ENCODE peak calls at places on chromosomes 1 and 21, in four cellular contexts. One of them, this sample, is unnamed.

GRCh38 chr1:175536369-175536768 is 207.0 kb downstream of the TNR start:
- DNase-seq in NCI-H345: no peak
- DNase-seq in T-helper 2 cell treated with Interferon-gamma antibody and Interleukin-4, amounts not matched to agents 5 μg/mL and 100 μg/mL, for 36 hours: no peak
- DNase-seq in head of caudate nucleus: no peak
- DNase-seq in this sample: no peak

GRCh38 chr1:11053758-11054137 is 6.1 kb downstream of the SRM start:
- DNase-seq in NCI-H345: no peak
- DNase-seq in head of caudate nucleus: no peak
- DNase-seq in T-helper 2 cell treated with Interferon-gamma antibody and Interleukin-4, amounts not matched to agents 5 μg/mL and 100 μg/mL, for 36 hours: no peak
- DNase-seq in this sample: no peak

GRCh38 chr1:153353226-153353947 is 4.3 kb upstream of the S100A9 start:
- DNase-seq in head of caudate nucleus: no peak
- DNase-seq in T-helper 2 cell treated with Interferon-gamma antibody and Interleukin-4, amounts not matched to agents 5 μg/mL and 100 μg/mL, for 36 hours: no peak
- DNase-seq in NCI-H345: peak
- DNase-seq in this sample: no peak

GRCh38 chr21:31220567-31220966 is 123.5 kb downstream of the TIAM1 start:
- DNase-seq in T-helper 2 cell treated with Interferon-gamma antibody and Interleukin-4, amounts not matched to agents 5 μg/mL and 100 μg/mL, for 36 hours: no peak
- DNase-seq in head of caudate nucleus: no peak
- DNase-seq in NCI-H345: peak
- DNase-seq in this sample: no peak

GRCh38 chr1:239912471-239912870 is 179.2 kb upstream of the FMN2 start:
- DNase-seq in T-helper 2 cell treated with Interferon-gamma antibody and Interleukin-4, amounts not matched to agents 5 μg/mL and 100 μg/mL, for 36 hours: no peak
- DNase-seq in head of caudate nucleus: no peak
- DNase-seq in NCI-H345: no peak
- DNase-seq in this sample: no peak

GRCh38 chr1:234887026-234887910 is 241.4 kb downstream of the TOMM20 start:
- DNase-seq in head of caudate nucleus: no peak
- DNase-seq in T-helper 2 cell treated with Interferon-gamma antibody and Interleukin-4, amounts not matched to agents 5 μg/mL and 100 μg/mL, for 36 hours: no peak
- DNase-seq in NCI-H345: no peak
- DNase-seq in this sample: no peak

GRCh38 chr1:66626261-66626660 is 92.3 kb downstream of the SGIP1 start:
- DNase-seq in T-helper 2 cell treated with Interferon-gamma antibody and Interleukin-4, amounts not matched to agents 5 μg/mL and 100 μg/mL, for 36 hours: no peak
- DNase-seq in head of caudate nucleus: no peak
- DNase-seq in NCI-H345: no peak
- DNase-seq in this sample: no peak

GRCh38 chr1:42910985-42911384 is 47.7 kb downstream of the SLC2A1 start:
- DNase-seq in head of caudate nucleus: no peak
- DNase-seq in NCI-H345: no peak
- DNase-seq in T-helper 2 cell treated with Interferon-gamma antibody and Interleukin-4, amounts not matched to agents 5 μg/mL and 100 μg/mL, for 36 hours: no peak
- DNase-seq in this sample: no peak

GRCh38 chr21:41817228-41817627 is 50.4 kb upstream of the RIPK4 start:
- DNase-seq in head of caudate nucleus: peak
- DNase-seq in NCI-H345: peak
- DNase-seq in T-helper 2 cell treated with Interferon-gamma antibody and Interleukin-4, amounts not matched to agents 5 μg/mL and 100 μg/mL, for 36 hours: no peak
- DNase-seq in this sample: peak

GRCh38 chr21:28543975-28544374 is 448.7 kb downstream of the LTN1 start:
- DNase-seq in NCI-H345: no peak
- DNase-seq in head of caudate nucleus: no peak
- DNase-seq in T-helper 2 cell treated with Interferon-gamma antibody and Interleukin-4, amounts not matched to agents 5 μg/mL and 100 μg/mL, for 36 hours: no peak
- DNase-seq in this sample: no peak

GRCh38 chr1:234604726-234605492 is 5.1 kb downstream of the IRF2BP2 start:
- DNase-seq in T-helper 2 cell treated with Interferon-gamma antibody and Interleukin-4, amounts not matched to agents 5 μg/mL and 100 μg/mL, for 36 hours: no peak
- DNase-seq in head of caudate nucleus: no peak
- DNase-seq in NCI-H345: peak
- DNase-seq in this sample: no peak

GRCh38 chr1:11563560-11564069 is 84.7 kb downstream of the DISP3 start:
- DNase-seq in head of caudate nucleus: no peak
- DNase-seq in NCI-H345: peak
- DNase-seq in T-helper 2 cell treated with Interferon-gamma antibody and Interleukin-4, amounts not matched to agents 5 μg/mL and 100 μg/mL, for 36 hours: no peak
- DNase-seq in this sample: no peak

GRCh38 chr1:13960376-13960987 is 260.5 kb downstream of the PRDM2 start:
- DNase-seq in T-helper 2 cell treated with Interferon-gamma antibody and Interleukin-4, amounts not matched to agents 5 μg/mL and 100 μg/mL, for 36 hours: peak
- DNase-seq in head of caudate nucleus: peak
- DNase-seq in NCI-H345: peak
- DNase-seq in this sample: peak

GRCh38 chr1:225878282-225878681 is 3.9 kb downstream of the TMEM63A start:
- DNase-seq in head of caudate nucleus: no peak
- DNase-seq in NCI-H345: no peak
- DNase-seq in T-helper 2 cell treated with Interferon-gamma antibody and Interleukin-4, amounts not matched to agents 5 μg/mL and 100 μg/mL, for 36 hours: no peak
- DNase-seq in this sample: no peak

GRCh38 chr1:167052389-167052788 is 37.8 kb downstream of the GPA33 start:
- DNase-seq in T-helper 2 cell treated with Interferon-gamma antibody and Interleukin-4, amounts not matched to agents 5 μg/mL and 100 μg/mL, for 36 hours: no peak
- DNase-seq in head of caudate nucleus: no peak
- DNase-seq in NCI-H345: peak
- DNase-seq in this sample: no peak

GRCh38 chr1:37767488-37767887 is 2.6 kb upstream of the EPHA10 start:
- DNase-seq in head of caudate nucleus: no peak
- DNase-seq in NCI-H345: no peak
- DNase-seq in T-helper 2 cell treated with Interferon-gamma antibody and Interleukin-4, amounts not matched to agents 5 μg/mL and 100 μg/mL, for 36 hours: no peak
- DNase-seq in this sample: no peak

GRCh38 chr1:18893120-18893519 is 9.2 kb downstream of the ALDH4A1 start:
- DNase-seq in NCI-H345: no peak
- DNase-seq in head of caudate nucleus: no peak
- DNase-seq in T-helper 2 cell treated with Interferon-gamma antibody and Interleukin-4, amounts not matched to agents 5 μg/mL and 100 μg/mL, for 36 hours: no peak
- DNase-seq in this sample: no peak

GRCh38 chr1:52727114-52727586 is 897 bp downstream of the ZYG11B start:
- DNase-seq in head of caudate nucleus: no peak
- DNase-seq in T-helper 2 cell treated with Interferon-gamma antibody and Interleukin-4, amounts not matched to agents 5 μg/mL and 100 μg/mL, for 36 hours: no peak
- DNase-seq in NCI-H345: no peak
- DNase-seq in this sample: peak

GRCh38 chr1:164369698-164370365 is 189.2 kb upstream of the PBX1 start:
- DNase-seq in T-helper 2 cell treated with Interferon-gamma antibody and Interleukin-4, amounts not matched to agents 5 μg/mL and 100 μg/mL, for 36 hours: no peak
- DNase-seq in head of caudate nucleus: no peak
- DNase-seq in NCI-H345: no peak
- DNase-seq in this sample: no peak

GRCh38 chr1:85581802-85582686 is 1.5 kb downstream of the CCN1 start:
- DNase-seq in T-helper 2 cell treated with Interferon-gamma antibody and Interleukin-4, amounts not matched to agents 5 μg/mL and 100 μg/mL, for 36 hours: no peak
- DNase-seq in NCI-H345: peak
- DNase-seq in head of caudate nucleus: no peak
- DNase-seq in this sample: no peak

GRCh38 chr1:32612189-32612881 is 38.0 kb downstream of the ZBTB8OS start:
- DNase-seq in NCI-H345: peak
- DNase-seq in head of caudate nucleus: peak
- DNase-seq in T-helper 2 cell treated with Interferon-gamma antibody and Interleukin-4, amounts not matched to agents 5 μg/mL and 100 μg/mL, for 36 hours: peak
- DNase-seq in this sample: peak

GRCh38 chr21:37166733-37167132 is 93.7 kb downstream of the TTC3 start:
- DNase-seq in T-helper 2 cell treated with Interferon-gamma antibody and Interleukin-4, amounts not matched to agents 5 μg/mL and 100 μg/mL, for 36 hours: no peak
- DNase-seq in NCI-H345: no peak
- DNase-seq in head of caudate nucleus: no peak
- DNase-seq in this sample: peak

GRCh38 chr1:48741380-48741779 is 35.3 kb downstream of the BEND5 start:
- DNase-seq in NCI-H345: peak
- DNase-seq in head of caudate nucleus: no peak
- DNase-seq in T-helper 2 cell treated with Interferon-gamma antibody and Interleukin-4, amounts not matched to agents 5 μg/mL and 100 μg/mL, for 36 hours: no peak
- DNase-seq in this sample: no peak

GRCh38 chr1:108316545-108316944 is 72.7 kb upstream of the NBPF4 start:
- DNase-seq in T-helper 2 cell treated with Interferon-gamma antibody and Interleukin-4, amounts not matched to agents 5 μg/mL and 100 μg/mL, for 36 hours: no peak
- DNase-seq in head of caudate nucleus: no peak
- DNase-seq in NCI-H345: no peak
- DNase-seq in this sample: no peak

GRCh38 chr1:201310986-201311355 is 27.7 kb downstream of the PKP1 start:
- DNase-seq in NCI-H345: peak
- DNase-seq in T-helper 2 cell treated with Interferon-gamma antibody and Interleukin-4, amounts not matched to agents 5 μg/mL and 100 μg/mL, for 36 hours: no peak
- DNase-seq in head of caudate nucleus: no peak
- DNase-seq in this sample: peak

GRCh38 chr21:41360072-41360821 is 1.6 kb upstream of the MX2 start:
- DNase-seq in T-helper 2 cell treated with Interferon-gamma antibody and Interleukin-4, amounts not matched to agents 5 μg/mL and 100 μg/mL, for 36 hours: no peak
- DNase-seq in head of caudate nucleus: no peak
- DNase-seq in NCI-H345: peak
- DNase-seq in this sample: no peak